ENCODE peak calls at places on chromosomes 1 and 21, in eight cellular contexts. L is naive thymus-derived CD8-positive, alpha-beta T cell; X is lung; K is mucosa of gallbladder; I is iris pigment epithelial cell; J is activated CD4-positive, alpha-beta T cell treated with anti-CD3 and anti-CD28 coated beads, Interleukin-2, amount 10 ng/mL, durations not matched to agents 24 days and 14 days; T is stimulated activated CD8-positive, alpha-beta memory T cell treated with anti-CD3 and anti-CD28 coated beads, Interleukin-4, amount 100 ng/mL, for 24 hours; N is NCI-H1417 treated with DMSO at 0.1 percent for 48 hours. G is an unnamed sample.

GRCh38 chr1:7393141-7393540 is 378.0 kb upstream of the VAMP3 start:
- DNase-seq in I (no peak), K (no peak), L (no peak), T (no peak), X (peak; percentile 3), J (peak; percentile 18), N (no peak), G (no peak)

GRCh38 chr1:100463809-100464424 is 74.0 kb upstream of the GPR88 start:
- DNase-seq in L (peak; percentile 38), T (no peak), X (peak; percentile 44), N (no peak), I (peak; percentile 73), J (peak; percentile 82), K (peak; percentile 40), G (peak; percentile 19)

GRCh38 chr1:3319874-3320245 is 134.6 kb upstream of the ARHGEF16 start:
- DNase-seq in J (peak; percentile 76), I (peak; percentile 74), L (no peak), X (peak; percentile 66), N (no peak), K (peak; percentile 82), T (no peak), G (no peak)

GRCh38 chr1:60893111-60893510 is 189.2 kb upstream of the NFIA start:
- DNase-seq in N (no peak), J (no peak), I (no peak), X (no peak), L (no peak), K (no peak), T (no peak), G (no peak)

GRCh38 chr1:94540440-94541174 is 952 bp downstream of the F3 start:
- DNase-seq in L (no peak), K (no peak), T (no peak), N (no peak), X (no peak), J (no peak), I (no peak), G (no peak)

GRCh38 chr1:245336149-245336983 is 181.6 kb downstream of the KIF26B start:
- DNase-seq in K (no peak), T (no peak), N (no peak), I (no peak), L (no peak), X (no peak), J (no peak), G (no peak)

GRCh38 chr21:42973309-42973990 is 912 bp upstream of the PKNOX1 start:
- DNase-seq in N (no peak), J (peak; percentile 62), K (peak; percentile 20), I (no peak), L (no peak), T (no peak), X (no peak), G (no peak)

GRCh38 chr1:186463511-186463910 is 2.6 kb upstream of the PDC start:
- DNase-seq in T (no peak), L (no peak), X (no peak), K (no peak), I (no peak), N (no peak), J (no peak), G (no peak)

GRCh38 chr1:195744256-195744655 is 864.0 kb downstream of the KCNT2 start:
- DNase-seq in X (no peak), T (no peak), L (no peak), K (no peak), J (no peak), N (no peak), I (no peak), G (no peak)

GRCh38 chr21:29297483-29298347 is 1.0 kb upstream of the BACH1 start:
- DNase-seq in T (no peak), I (no peak), J (peak; percentile 59), K (no peak), X (no peak), N (no peak), L (no peak), G (no peak)

GRCh38 chr1:150981805-150982712 is at the start of gene ANXA9:
- DNase-seq in J (no peak), N (no peak), X (no peak), K (peak; percentile 68), T (no peak), I (no peak), L (no peak), G (no peak)

GRCh38 chr1:23615852-23616251 is 56.6 kb upstream of the ID3 start:
- DNase-seq in L (no peak), N (no peak), X (no peak), T (no peak), I (no peak), J (no peak), K (no peak), G (no peak)

GRCh38 chr1:53266038-53266437 is 27.7 kb upstream of the MAGOH start:
- DNase-seq in X (no peak), L (no peak), T (no peak), N (no peak), I (peak; percentile 17), J (no peak), K (no peak), G (no peak)

GRCh38 chr1:222784916-222785315 is 29.9 kb upstream of the DISP1 start:
- DNase-seq in X (no peak), N (no peak), J (no peak), I (no peak), L (no peak), T (no peak), K (no peak), G (no peak)

GRCh38 chr1:175269151-175269550 is 76.6 kb upstream of the KIAA0040 start:
- DNase-seq in K (no peak), N (no peak), L (no peak), X (no peak), J (no peak), T (no peak), I (no peak), G (no peak)

GRCh38 chr1:18415448-18415960 is 65.2 kb upstream of the KLHDC7A start:
- DNase-seq in J (no peak), I (no peak), K (no peak), T (no peak), N (no peak), L (no peak), X (no peak), G (no peak)

GRCh38 chr1:206923961-206924548 is 2.3 kb upstream of the FCMR start:
- DNase-seq in J (no peak), X (no peak), K (no peak), N (no peak), L (no peak), I (no peak), T (no peak), G (no peak)

G was measured in GM12892.